ENCODE peak calls at places on chromosomes 3 and 15, in seven cellular contexts. One of them, this sample, is unnamed.

GRCh38 chr3:153397806-153398205 is 235.8 kb downstream of the RAP2B start:
- DNase-seq in brain microvascular endothelial cell: no peak
- DNase-seq in fibroblast of lung: no peak
- DNase-seq in uterus: no peak
- DNase-seq in pancreas: no peak
- DNase-seq in thoracic aorta: no peak
- DNase-seq in kidney epithelial cell: no peak
- DNase-seq in this sample: no peak

GRCh38 chr3:24522155-24522579 is 27.5 kb upstream of the THRB start:
- DNase-seq in thoracic aorta: no peak
- DNase-seq in fibroblast of lung: no peak
- DNase-seq in kidney epithelial cell: no peak
- DNase-seq in uterus: no peak
- DNase-seq in brain microvascular endothelial cell: no peak
- DNase-seq in pancreas: no peak
- DNase-seq in this sample: no peak

GRCh38 chr3:97106652-97106989 is 292.2 kb downstream of the EPHA6 start:
- DNase-seq in thoracic aorta: no peak
- DNase-seq in brain microvascular endothelial cell: no peak
- DNase-seq in kidney epithelial cell: no peak
- DNase-seq in uterus: no peak
- DNase-seq in pancreas: no peak
- DNase-seq in fibroblast of lung: no peak
- DNase-seq in this sample: no peak

GRCh38 chr3:22209578-22209977 is 458.6 kb upstream of the ZNF385D start:
- DNase-seq in uterus: no peak
- DNase-seq in pancreas: no peak
- DNase-seq in brain microvascular endothelial cell: no peak
- DNase-seq in fibroblast of lung: no peak
- DNase-seq in kidney epithelial cell: no peak
- DNase-seq in thoracic aorta: no peak
- DNase-seq in this sample: no peak

GRCh38 chr3:9676780-9677179 is 26.9 kb upstream of the CPNE9 start:
- DNase-seq in kidney epithelial cell: no peak
- DNase-seq in fibroblast of lung: no peak
- DNase-seq in uterus: no peak
- DNase-seq in brain microvascular endothelial cell: no peak
- DNase-seq in pancreas: no peak
- DNase-seq in thoracic aorta: no peak
- DNase-seq in this sample: no peak

GRCh38 chr15:83698294-83698693 is 44.4 kb downstream of the ADAMTSL3 start:
- DNase-seq in thoracic aorta: no peak
- DNase-seq in fibroblast of lung: no peak
- DNase-seq in uterus: peak
- DNase-seq in kidney epithelial cell: no peak
- DNase-seq in brain microvascular endothelial cell: peak
- DNase-seq in pancreas: peak
- DNase-seq in this sample: peak

GRCh38 chr3:63167113-63167512 is 111.0 kb upstream of the SYNPR start:
- DNase-seq in pancreas: no peak
- DNase-seq in fibroblast of lung: no peak
- DNase-seq in kidney epithelial cell: no peak
- DNase-seq in brain microvascular endothelial cell: no peak
- DNase-seq in thoracic aorta: no peak
- DNase-seq in uterus: no peak
- DNase-seq in this sample: no peak

GRCh38 chr15:77838595-77838994 is 205.9 kb upstream of the LINGO1 start:
- DNase-seq in fibroblast of lung: no peak
- DNase-seq in pancreas: no peak
- DNase-seq in thoracic aorta: no peak
- DNase-seq in uterus: no peak
- DNase-seq in kidney epithelial cell: no peak
- DNase-seq in brain microvascular endothelial cell: no peak
- DNase-seq in this sample: no peak

GRCh38 chr3:106692624-106693023 is 684.6 kb upstream of the CCDC54 start:
- DNase-seq in kidney epithelial cell: no peak
- DNase-seq in brain microvascular endothelial cell: no peak
- DNase-seq in thoracic aorta: no peak
- DNase-seq in pancreas: no peak
- DNase-seq in uterus: no peak
- DNase-seq in fibroblast of lung: no peak
- DNase-seq in this sample: no peak

GRCh38 chr3:47362704-47363103 is 18.1 kb upstream of the PTPN23 start:
- DNase-seq in uterus: no peak
- DNase-seq in thoracic aorta: no peak
- DNase-seq in brain microvascular endothelial cell: no peak
- DNase-seq in kidney epithelial cell: no peak
- DNase-seq in fibroblast of lung: no peak
- DNase-seq in pancreas: no peak
- DNase-seq in this sample: no peak

GRCh38 chr15:52798529-52799101 is 8.5 kb upstream of the ONECUT1 start:
- DNase-seq in kidney epithelial cell: no peak
- DNase-seq in brain microvascular endothelial cell: no peak
- DNase-seq in thoracic aorta: no peak
- DNase-seq in fibroblast of lung: no peak
- DNase-seq in uterus: no peak
- DNase-seq in pancreas: no peak
- DNase-seq in this sample: no peak

GRCh38 chr3:32384938-32385337 is 6.7 kb upstream of the CMTM7 start:
- DNase-seq in thoracic aorta: no peak
- DNase-seq in fibroblast of lung: peak
- DNase-seq in brain microvascular endothelial cell: peak
- DNase-seq in pancreas: no peak
- DNase-seq in uterus: no peak
- DNase-seq in kidney epithelial cell: peak
- DNase-seq in this sample: peak

DNA sequence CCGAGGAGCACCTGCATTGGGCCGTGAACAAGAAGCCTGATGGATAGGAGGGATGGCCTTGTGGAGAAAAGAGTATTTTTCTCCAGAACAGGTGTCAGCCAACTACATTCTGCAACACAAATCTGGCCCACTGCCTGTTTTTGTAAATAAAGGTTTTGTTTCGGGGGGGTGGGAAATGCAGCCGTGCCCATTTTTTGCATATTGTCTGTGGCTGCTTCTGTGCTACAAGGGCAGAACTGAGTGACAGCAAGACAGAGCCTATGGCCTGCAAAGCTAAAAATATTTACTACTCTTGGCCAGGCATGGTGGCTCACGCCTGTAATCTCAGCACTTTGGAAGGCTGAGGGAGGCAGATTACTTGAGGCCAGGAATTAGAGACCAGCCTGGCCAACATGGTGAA is 95.9 kb upstream of the AKAP13 start:
- DNase-seq in fibroblast of lung: no peak
- DNase-seq in uterus: no peak
- DNase-seq in thoracic aorta: no peak
- DNase-seq in kidney epithelial cell: no peak
- DNase-seq in brain microvascular endothelial cell: no peak
- DNase-seq in pancreas: no peak
- DNase-seq in this sample: no peak
- H3K4me3 ChIP-seq in fibroblast of lung: no peak
- H3K4me3 ChIP-seq in uterus: no peak
- H3K4me3 ChIP-seq in thoracic aorta: no peak
- H3K4me3 ChIP-seq in kidney epithelial cell: no peak
- H3K4me3 ChIP-seq in brain microvascular endothelial cell: no peak
- H3K4me3 ChIP-seq in pancreas: no peak
- H3K4me3 ChIP-seq in this sample: no peak

GRCh38 chr3:184354121-184354728 is 7.2 kb downstream of the CLCN2 start:
- DNase-seq in thoracic aorta: no peak
- DNase-seq in uterus: peak
- DNase-seq in pancreas: peak
- DNase-seq in kidney epithelial cell: no peak
- DNase-seq in brain microvascular endothelial cell: no peak
- DNase-seq in fibroblast of lung: no peak
- DNase-seq in this sample: no peak
- TF ChIP-seq CTCF in thoracic aorta: peak
- TF ChIP-seq CTCF in uterus: peak
- TF ChIP-seq CTCF in pancreas: peak
- TF ChIP-seq CTCF in kidney epithelial cell: peak
- TF ChIP-seq CTCF in brain microvascular endothelial cell: peak
- TF ChIP-seq CTCF in fibroblast of lung: peak
- TF ChIP-seq CTCF in this sample: peak

GRCh38 chr3:133413166-133414020 is 13.5 kb downstream of the BFSP2 start:
- DNase-seq in uterus: peak
- DNase-seq in pancreas: no peak
- DNase-seq in thoracic aorta: no peak
- DNase-seq in brain microvascular endothelial cell: no peak
- DNase-seq in kidney epithelial cell: no peak
- DNase-seq in fibroblast of lung: no peak
- DNase-seq in this sample: peak
- H3K4me3 ChIP-seq in uterus: no peak
- H3K4me3 ChIP-seq in pancreas: no peak
- H3K4me3 ChIP-seq in thoracic aorta: peak
- H3K4me3 ChIP-seq in brain microvascular endothelial cell: peak
- H3K4me3 ChIP-seq in kidney epithelial cell: no peak
- H3K4me3 ChIP-seq in fibroblast of lung: peak
- H3K4me3 ChIP-seq in this sample: no peak

DNA sequence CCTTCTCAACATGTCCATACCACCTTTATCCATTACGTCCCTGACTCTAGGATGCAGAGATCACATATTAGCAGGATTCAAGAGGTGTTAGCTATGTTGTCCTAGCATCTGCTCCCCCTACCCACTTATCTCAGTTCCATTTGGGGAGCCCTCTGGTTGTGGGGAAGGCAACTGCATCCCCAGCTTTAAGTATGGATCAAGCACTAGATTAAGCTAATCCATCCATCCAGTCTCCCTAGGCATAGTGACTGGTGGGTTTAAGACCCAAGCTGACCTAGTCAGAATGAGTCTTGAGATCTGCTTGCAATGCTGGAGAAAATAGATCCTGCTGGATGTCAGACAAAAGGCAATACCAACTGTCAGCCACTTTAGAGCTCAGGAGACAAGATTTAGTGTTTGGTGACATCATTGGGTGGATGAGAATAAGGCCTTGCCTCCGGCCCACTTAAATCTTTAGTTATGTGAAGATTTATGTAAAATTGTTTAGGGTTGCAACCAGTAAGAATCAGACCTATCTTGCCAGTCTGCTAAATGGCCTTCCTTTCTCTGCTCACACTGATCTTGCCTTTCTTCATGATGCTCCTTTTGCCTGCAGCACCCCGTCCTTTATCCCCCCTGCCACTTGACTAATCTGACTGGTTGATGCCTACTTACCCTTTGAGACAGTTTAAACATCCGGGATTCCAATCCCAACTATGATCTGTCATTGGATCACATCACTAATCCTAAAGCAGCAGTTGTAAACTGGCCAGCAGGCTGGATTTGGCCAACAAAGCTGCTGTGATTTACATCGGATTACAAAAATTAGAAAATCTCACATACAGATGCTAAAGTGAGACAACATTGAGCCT is 2.1 kb upstream of the ISY1 start:
- DNase-seq in fibroblast of lung: no peak
- DNase-seq in brain microvascular endothelial cell: no peak
- DNase-seq in uterus: no peak
- DNase-seq in kidney epithelial cell: no peak
- DNase-seq in thoracic aorta: no peak
- DNase-seq in pancreas: no peak
- DNase-seq in this sample: no peak
- TF ChIP-seq CTCF in fibroblast of lung: peak
- TF ChIP-seq CTCF in brain microvascular endothelial cell: peak
- TF ChIP-seq CTCF in uterus: no peak
- TF ChIP-seq CTCF in kidney epithelial cell: peak
- TF ChIP-seq CTCF in thoracic aorta: no peak
- TF ChIP-seq CTCF in pancreas: no peak
- TF ChIP-seq CTCF in this sample: peak

DNA sequence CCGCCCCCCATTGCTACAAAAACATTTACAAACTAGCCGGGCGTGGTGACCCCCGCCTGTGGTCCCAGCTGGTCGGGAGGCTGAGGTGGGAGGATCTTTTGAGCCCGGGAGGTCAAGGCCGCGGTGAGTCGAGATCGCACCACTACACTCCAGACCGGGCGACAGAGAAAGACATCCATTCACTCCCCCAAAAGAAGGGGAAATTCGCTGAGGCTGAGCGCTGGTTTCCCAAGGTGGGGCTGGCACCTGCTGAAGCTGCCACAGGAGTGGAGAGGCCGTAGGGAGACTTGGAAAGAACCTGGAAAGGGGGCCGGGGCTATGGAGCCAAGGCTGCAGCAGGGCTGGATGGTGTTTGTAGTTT is 735 bp upstream of the CRTC3 start:
- DNase-seq in thoracic aorta: no peak
- DNase-seq in fibroblast of lung: no peak
- DNase-seq in pancreas: no peak
- DNase-seq in brain microvascular endothelial cell: no peak
- DNase-seq in kidney epithelial cell: no peak
- DNase-seq in uterus: no peak
- DNase-seq in this sample: no peak
- H3K4me3 ChIP-seq in thoracic aorta: peak
- H3K4me3 ChIP-seq in fibroblast of lung: no peak
- H3K4me3 ChIP-seq in pancreas: no peak
- H3K4me3 ChIP-seq in brain microvascular endothelial cell: peak
- H3K4me3 ChIP-seq in kidney epithelial cell: peak
- H3K4me3 ChIP-seq in uterus: peak
- H3K4me3 ChIP-seq in this sample: no peak

DNA sequence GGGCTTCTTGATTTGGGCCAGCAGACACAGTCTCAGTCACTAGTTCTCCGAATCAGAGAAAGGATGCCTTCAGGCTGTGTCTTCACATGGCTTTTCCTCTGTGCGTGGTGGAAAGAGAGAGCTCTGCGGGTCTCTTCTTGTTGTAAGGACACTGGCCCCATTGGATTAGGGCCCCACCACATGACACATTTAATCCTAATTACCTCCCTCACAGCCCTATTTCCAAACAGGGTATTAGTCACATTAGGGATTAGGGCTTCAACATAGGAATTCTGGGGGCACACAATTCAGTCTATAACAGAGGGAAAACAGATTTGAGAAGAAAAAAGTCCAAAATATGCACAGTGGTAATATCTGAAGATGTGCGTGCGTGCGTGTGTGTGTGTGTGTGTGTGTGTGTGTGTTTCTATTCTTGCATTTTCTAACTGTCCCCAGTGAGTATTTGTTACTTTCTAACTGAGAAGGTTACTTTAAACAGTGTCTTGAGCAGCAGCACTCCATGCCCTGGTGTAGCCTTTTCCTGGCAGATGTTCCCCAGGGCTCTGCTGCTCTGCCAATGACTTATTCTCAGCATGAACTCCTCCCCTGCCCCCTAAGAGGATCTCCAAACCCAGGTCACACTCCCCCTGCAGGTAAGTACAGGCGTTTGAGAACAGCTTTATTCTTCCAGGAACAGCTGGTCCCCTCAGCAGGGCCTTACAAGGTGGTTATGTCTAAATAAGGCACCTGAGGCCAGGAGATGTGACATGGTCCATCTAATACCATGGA is 72.9 kb downstream of the RPL39L start:
- DNase-seq in kidney epithelial cell: no peak
- DNase-seq in pancreas: no peak
- DNase-seq in fibroblast of lung: peak
- DNase-seq in brain microvascular endothelial cell: no peak
- DNase-seq in thoracic aorta: no peak
- DNase-seq in uterus: no peak
- DNase-seq in this sample: peak
- TF ChIP-seq CTCF in kidney epithelial cell: peak
- TF ChIP-seq CTCF in pancreas: no peak
- TF ChIP-seq CTCF in fibroblast of lung: peak
- TF ChIP-seq CTCF in brain microvascular endothelial cell: peak
- TF ChIP-seq CTCF in thoracic aorta: peak
- TF ChIP-seq CTCF in uterus: no peak
- TF ChIP-seq CTCF in this sample: peak

GRCh38 chr3:160226740-160227048 is 1.5 kb downstream of the C3orf80 start:
- DNase-seq in pancreas: no peak
- DNase-seq in fibroblast of lung: no peak
- DNase-seq in brain microvascular endothelial cell: no peak
- DNase-seq in uterus: no peak
- DNase-seq in kidney epithelial cell: no peak
- DNase-seq in thoracic aorta: no peak
- DNase-seq in this sample: no peak
- H3K4me3 ChIP-seq in pancreas: no peak
- H3K4me3 ChIP-seq in fibroblast of lung: peak
- H3K4me3 ChIP-seq in brain microvascular endothelial cell: peak
- H3K4me3 ChIP-seq in uterus: no peak
- H3K4me3 ChIP-seq in kidney epithelial cell: peak
- H3K4me3 ChIP-seq in thoracic aorta: peak
- H3K4me3 ChIP-seq in this sample: peak

GRCh38 chr3:66993082-66993481 is 5.0 kb upstream of the KBTBD8 start:
- DNase-seq in kidney epithelial cell: no peak
- DNase-seq in uterus: no peak
- DNase-seq in brain microvascular endothelial cell: no peak
- DNase-seq in thoracic aorta: no peak
- DNase-seq in fibroblast of lung: no peak
- DNase-seq in pancreas: no peak
- DNase-seq in this sample: no peak
- TF ChIP-seq CTCF in kidney epithelial cell: no peak
- TF ChIP-seq CTCF in uterus: no peak
- TF ChIP-seq CTCF in brain microvascular endothelial cell: no peak
- TF ChIP-seq CTCF in thoracic aorta: no peak
- TF ChIP-seq CTCF in fibroblast of lung: no peak
- TF ChIP-seq CTCF in pancreas: no peak
- TF ChIP-seq CTCF in this sample: no peak